ENCODE peak calls at places on chromosomes 7 and 10, in ten cellular contexts. I is GM04504; Y is esophagus muscularis mucosa; C is activated CD4-positive, alpha-beta T cell treated with anti-CD3 and anti-CD28 coated beads, Interleukin-2, amount 50 U/mL, for 4 hours; L is stimulated activated CD4-positive, alpha-beta T cell treated with anti-CD3 and anti-CD28 coated beads, Interleukin-2, amount 100 ng/mL, for 24 hours; X is aorta; G is lower lobe of right lung; Q is AG09309; W is RPMI7951; O is SJSA1. M is an unnamed sample.
A peak's percentile ranks its signal among the peaks of the same experiment; 100 is the strongest.

GRCh38 chr7:26616235-26616634 is 248.2 kb downstream of the SKAP2 start:
- DNase-seq in Y (no peak), O (no peak), W (peak; percentile 63), Q (no peak), X (no peak), I (no peak), G (no peak), C (no peak), L (no peak), M (no peak)

GRCh38 chr7:42380411-42380810 is 143.4 kb upstream of the GLI3 start:
- DNase-seq in G (no peak), Q (peak; percentile 31), I (peak; percentile 10), Y (no peak), W (no peak), O (no peak), X (no peak), L (no peak), C (no peak), M (no peak)

GRCh38 chr10:8481718-8482504 is 427.4 kb downstream of the GATA3 start:
- DNase-seq in G (no peak), L (no peak), O (no peak), Q (no peak), X (no peak), C (no peak), W (no peak), Y (peak; percentile 74), I (no peak), M (no peak)

GRCh38 chr7:2260820-2261219 is 18.8 kb downstream of the NUDT1 start:
- DNase-seq in I (no peak), W (peak; percentile 77), X (no peak), O (no peak), L (no peak), C (no peak), G (peak; percentile 83), Y (no peak), Q (no peak), M (no peak)

GRCh38 chr7:19377611-19378339 is 232.6 kb upstream of the FERD3L start:
- DNase-seq in I (no peak), W (peak; percentile 72), C (no peak), X (no peak), G (no peak), O (peak; percentile 56), Q (no peak), L (no peak), Y (no peak), M (no peak)

GRCh38 chr7:26127411-26127810 is 24.6 kb upstream of the NFE2L3 start:
- DNase-seq in C (no peak), Q (no peak), O (no peak), X (no peak), I (no peak), L (no peak), G (no peak), Y (no peak), W (no peak), M (no peak)

GRCh38 chr7:2024227-2024918 is 208.4 kb downstream of the MAD1L1 start:
- DNase-seq in O (no peak), Y (no peak), L (no peak), G (peak; percentile 39), Q (no peak), W (peak; percentile 41), C (no peak), I (no peak), X (peak; percentile 39), M (peak; percentile 23)

GRCh38 chr7:1934756-1935155 is 264.7 kb downstream of the ELFN1 start:
- DNase-seq in I (no peak), Y (no peak), Q (no peak), C (no peak), X (no peak), W (no peak), G (no peak), L (no peak), O (no peak), M (no peak)

GRCh38 chr10:110488124-110488681 is 9.5 kb upstream of the DUSP5 start:
- DNase-seq in L (no peak), Y (no peak), W (peak; percentile 44), Q (no peak), G (no peak), O (peak; percentile 59), C (no peak), I (no peak), X (no peak), M (no peak)

GRCh38 chr7:72492446-72492845 is 80.3 kb upstream of the CALN1 start:
- DNase-seq in Q (no peak), X (no peak), W (no peak), I (no peak), Y (peak; percentile 90), C (no peak), L (no peak), O (no peak), G (no peak), M (no peak)

GRCh38 chr10:48639646-48640045 is 34.8 kb upstream of the ARHGAP22 start:
- DNase-seq in G (no peak), L (no peak), Q (no peak), I (no peak), X (no peak), O (no peak), Y (no peak), C (no peak), W (no peak), M (no peak)

GRCh38 chr10:51926336-51926735 is 226.9 kb upstream of the CSTF2T start:
- DNase-seq in O (no peak), W (no peak), G (no peak), L (no peak), X (no peak), Y (no peak), I (no peak), C (no peak), Q (no peak), M (no peak)

GRCh38 chr7:7103343-7104313 is 78.7 kb upstream of the C1GALT1 start:
- DNase-seq in G (no peak), X (no peak), C (no peak), Q (peak; percentile 61), Y (no peak), I (peak; percentile 38), W (peak; percentile 80), L (no peak), O (no peak), M (peak; percentile 56)

GRCh38 chr7:142196066-142196840 is 61.6 kb downstream of the PRSS58 start:
- DNase-seq in C (no peak), O (no peak), W (peak; percentile 85), G (no peak), Y (no peak), X (no peak), Q (no peak), I (no peak), L (no peak), M (no peak)